ENCODE peak calls at places on chromosomes 6 and 20, in nine cellular contexts. One of them, this sample, is unnamed.

GRCh38 chr20:15706719-15707118 is 866.5 kb downstream of the KIF16B start:
- DNase-seq in foreskin fibroblast: peak; percentile 47
- DNase-seq in breast epithelium: no peak
- DNase-seq in GM20000: no peak
- DNase-seq in heart right ventricle: no peak
- DNase-seq in activated CD8-positive, alpha-beta T cell treated with anti-CD3 and anti-CD28 coated beads for 36 hours: no peak
- DNase-seq in astrocyte: no peak
- DNase-seq in pancreas: no peak
- DNase-seq in HL-60: no peak
- DNase-seq in this sample: no peak

GRCh38 chr6:155040154-155040553 is 45.0 kb downstream of the TIAM2 start:
- DNase-seq in foreskin fibroblast: no peak
- DNase-seq in breast epithelium: no peak
- DNase-seq in GM20000: no peak
- DNase-seq in heart right ventricle: no peak
- DNase-seq in activated CD8-positive, alpha-beta T cell treated with anti-CD3 and anti-CD28 coated beads for 36 hours: no peak
- DNase-seq in astrocyte: no peak
- DNase-seq in pancreas: no peak
- DNase-seq in HL-60: no peak
- DNase-seq in this sample: peak; percentile 36

GRCh38 chr20:50425076-50425475 is 85.1 kb upstream of the PTPN1 start:
- DNase-seq in foreskin fibroblast: no peak
- DNase-seq in breast epithelium: no peak
- DNase-seq in GM20000: no peak
- DNase-seq in heart right ventricle: no peak
- DNase-seq in activated CD8-positive, alpha-beta T cell treated with anti-CD3 and anti-CD28 coated beads for 36 hours: peak; percentile 15
- DNase-seq in astrocyte: no peak
- DNase-seq in pancreas: no peak
- DNase-seq in HL-60: peak; percentile 61
- DNase-seq in this sample: peak; percentile 43

GRCh38 chr20:52497731-52498130 is 306.2 kb upstream of the ZFP64 start:
- DNase-seq in foreskin fibroblast: no peak
- DNase-seq in breast epithelium: no peak
- DNase-seq in GM20000: no peak
- DNase-seq in heart right ventricle: no peak
- DNase-seq in activated CD8-positive, alpha-beta T cell treated with anti-CD3 and anti-CD28 coated beads for 36 hours: no peak
- DNase-seq in astrocyte: peak; percentile 41
- DNase-seq in pancreas: no peak
- DNase-seq in HL-60: no peak
- DNase-seq in this sample: no peak

GRCh38 chr20:54049156-54049555 is 21.2 kb downstream of the BCAS1 start:
- DNase-seq in foreskin fibroblast: no peak
- DNase-seq in breast epithelium: no peak
- DNase-seq in GM20000: no peak
- DNase-seq in heart right ventricle: no peak
- DNase-seq in activated CD8-positive, alpha-beta T cell treated with anti-CD3 and anti-CD28 coated beads for 36 hours: no peak
- DNase-seq in astrocyte: peak; percentile 16
- DNase-seq in pancreas: no peak
- DNase-seq in HL-60: no peak
- DNase-seq in this sample: no peak

GRCh38 chr6:68497927-68498326 is 137.2 kb upstream of the ADGRB3 start:
- DNase-seq in foreskin fibroblast: peak; percentile 20
- DNase-seq in breast epithelium: no peak
- DNase-seq in GM20000: no peak
- DNase-seq in heart right ventricle: no peak
- DNase-seq in activated CD8-positive, alpha-beta T cell treated with anti-CD3 and anti-CD28 coated beads for 36 hours: no peak
- DNase-seq in astrocyte: peak; percentile 39
- DNase-seq in pancreas: no peak
- DNase-seq in HL-60: no peak
- DNase-seq in this sample: no peak

GRCh38 chr20:64038252-64038578 is 2.2 kb downstream of the C20orf204 start:
- DNase-seq in foreskin fibroblast: no peak
- DNase-seq in breast epithelium: no peak
- DNase-seq in GM20000: no peak
- DNase-seq in heart right ventricle: no peak
- DNase-seq in activated CD8-positive, alpha-beta T cell treated with anti-CD3 and anti-CD28 coated beads for 36 hours: no peak
- DNase-seq in astrocyte: no peak
- DNase-seq in pancreas: no peak
- DNase-seq in HL-60: peak; percentile 18
- DNase-seq in this sample: no peak

GRCh38 chr6:82237013-82237412 is 10.5 kb downstream of the IBTK start:
- DNase-seq in foreskin fibroblast: no peak
- DNase-seq in breast epithelium: no peak
- DNase-seq in GM20000: no peak
- DNase-seq in heart right ventricle: no peak
- DNase-seq in activated CD8-positive, alpha-beta T cell treated with anti-CD3 and anti-CD28 coated beads for 36 hours: no peak
- DNase-seq in astrocyte: no peak
- DNase-seq in pancreas: no peak
- DNase-seq in HL-60: no peak
- DNase-seq in this sample: no peak

GRCh38 chr6:156933201-156934053 is 156.2 kb downstream of the ARID1B start:
- DNase-seq in foreskin fibroblast: no peak
- DNase-seq in breast epithelium: peak; percentile 34
- DNase-seq in GM20000: no peak
- DNase-seq in heart right ventricle: no peak
- DNase-seq in activated CD8-positive, alpha-beta T cell treated with anti-CD3 and anti-CD28 coated beads for 36 hours: peak; percentile 27
- DNase-seq in astrocyte: no peak
- DNase-seq in pancreas: peak; percentile 69
- DNase-seq in HL-60: no peak
- DNase-seq in this sample: no peak

GRCh38 chr20:41960166-41960565 is 342.0 kb upstream of the CHD6 start:
- DNase-seq in foreskin fibroblast: no peak
- DNase-seq in breast epithelium: no peak
- DNase-seq in GM20000: no peak
- DNase-seq in heart right ventricle: no peak
- DNase-seq in activated CD8-positive, alpha-beta T cell treated with anti-CD3 and anti-CD28 coated beads for 36 hours: no peak
- DNase-seq in astrocyte: no peak
- DNase-seq in pancreas: no peak
- DNase-seq in HL-60: no peak
- DNase-seq in this sample: no peak

GRCh38 chr20:57783956-57784837 is 74.4 kb upstream of the PMEPA1 start:
- DNase-seq in foreskin fibroblast: no peak
- DNase-seq in breast epithelium: no peak
- DNase-seq in GM20000: no peak
- DNase-seq in heart right ventricle: no peak
- DNase-seq in activated CD8-positive, alpha-beta T cell treated with anti-CD3 and anti-CD28 coated beads for 36 hours: no peak
- DNase-seq in astrocyte: no peak
- DNase-seq in pancreas: no peak
- DNase-seq in HL-60: no peak
- DNase-seq in this sample: no peak

GRCh38 chr20:59121714-59122376 is 41.8 kb upstream of the ZNF831 start:
- DNase-seq in foreskin fibroblast: no peak
- DNase-seq in breast epithelium: no peak
- DNase-seq in GM20000: no peak
- DNase-seq in heart right ventricle: no peak
- DNase-seq in activated CD8-positive, alpha-beta T cell treated with anti-CD3 and anti-CD28 coated beads for 36 hours: no peak
- DNase-seq in astrocyte: no peak
- DNase-seq in pancreas: no peak
- DNase-seq in HL-60: no peak
- DNase-seq in this sample: no peak

GRCh38 chr20:61279621-61280150 is 27.6 kb downstream of the CDH4 start:
- DNase-seq in foreskin fibroblast: no peak
- DNase-seq in breast epithelium: no peak
- DNase-seq in GM20000: no peak
- DNase-seq in heart right ventricle: no peak
- DNase-seq in activated CD8-positive, alpha-beta T cell treated with anti-CD3 and anti-CD28 coated beads for 36 hours: no peak
- DNase-seq in astrocyte: no peak
- DNase-seq in pancreas: no peak
- DNase-seq in HL-60: no peak
- DNase-seq in this sample: no peak

GRCh38 chr20:52921300-52921699 is 50.9 kb upstream of the TSHZ2 start:
- DNase-seq in foreskin fibroblast: no peak
- DNase-seq in breast epithelium: no peak
- DNase-seq in GM20000: no peak
- DNase-seq in heart right ventricle: no peak
- DNase-seq in activated CD8-positive, alpha-beta T cell treated with anti-CD3 and anti-CD28 coated beads for 36 hours: no peak
- DNase-seq in astrocyte: no peak
- DNase-seq in pancreas: no peak
- DNase-seq in HL-60: no peak
- DNase-seq in this sample: no peak

GRCh38 chr20:50690979-50691584 is at the start of gene RIPOR3:
- DNase-seq in foreskin fibroblast: no peak
- DNase-seq in breast epithelium: no peak
- DNase-seq in GM20000: no peak
- DNase-seq in heart right ventricle: peak; percentile 42
- DNase-seq in activated CD8-positive, alpha-beta T cell treated with anti-CD3 and anti-CD28 coated beads for 36 hours: peak; percentile 9
- DNase-seq in astrocyte: peak; percentile 12
- DNase-seq in pancreas: no peak
- DNase-seq in HL-60: no peak
- DNase-seq in this sample: peak; percentile 58

GRCh38 chr6:114144887-114145851 is 174.2 kb upstream of the HDAC2 start:
- DNase-seq in foreskin fibroblast: no peak
- DNase-seq in breast epithelium: no peak
- DNase-seq in GM20000: no peak
- DNase-seq in heart right ventricle: no peak
- DNase-seq in activated CD8-positive, alpha-beta T cell treated with anti-CD3 and anti-CD28 coated beads for 36 hours: no peak
- DNase-seq in astrocyte: no peak
- DNase-seq in pancreas: no peak
- DNase-seq in HL-60: no peak
- DNase-seq in this sample: no peak
- TF ChIP-seq CTCF in foreskin fibroblast: no peak
- TF ChIP-seq CTCF in breast epithelium: no peak
- TF ChIP-seq CTCF in GM20000: no peak
- TF ChIP-seq CTCF in heart right ventricle: no peak
- TF ChIP-seq CTCF in activated CD8-positive, alpha-beta T cell treated with anti-CD3 and anti-CD28 coated beads for 36 hours: no peak
- TF ChIP-seq CTCF in astrocyte: no peak
- TF ChIP-seq CTCF in pancreas: no peak
- TF ChIP-seq CTCF in HL-60: no peak
- TF ChIP-seq CTCF in this sample: no peak

GRCh38 chr6:30890646-30891449 is 6.5 kb downstream of the DDR1 start:
- DNase-seq in foreskin fibroblast: no peak
- DNase-seq in breast epithelium: no peak
- DNase-seq in GM20000: no peak
- DNase-seq in heart right ventricle: no peak
- DNase-seq in activated CD8-positive, alpha-beta T cell treated with anti-CD3 and anti-CD28 coated beads for 36 hours: no peak
- DNase-seq in astrocyte: no peak
- DNase-seq in pancreas: no peak
- DNase-seq in HL-60: no peak
- DNase-seq in this sample: no peak

GRCh38 chr6:30887901-30888300 is 3.6 kb downstream of the DDR1 start:
- DNase-seq in foreskin fibroblast: no peak
- DNase-seq in breast epithelium: no peak
- DNase-seq in GM20000: no peak
- DNase-seq in heart right ventricle: no peak
- DNase-seq in activated CD8-positive, alpha-beta T cell treated with anti-CD3 and anti-CD28 coated beads for 36 hours: no peak
- DNase-seq in astrocyte: no peak
- DNase-seq in pancreas: no peak
- DNase-seq in HL-60: no peak
- DNase-seq in this sample: no peak

GRCh38 chr6:30889921-30890645 is 5.8 kb downstream of the DDR1 start:
- DNase-seq in foreskin fibroblast: no peak
- DNase-seq in breast epithelium: peak; percentile 68
- DNase-seq in GM20000: no peak
- DNase-seq in heart right ventricle: no peak
- DNase-seq in activated CD8-positive, alpha-beta T cell treated with anti-CD3 and anti-CD28 coated beads for 36 hours: no peak
- DNase-seq in astrocyte: peak; percentile 37
- DNase-seq in pancreas: no peak
- DNase-seq in HL-60: no peak
- DNase-seq in this sample: no peak

GRCh38 chr6:30888472-30889137 is 4.3 kb downstream of the DDR1 start:
- DNase-seq in foreskin fibroblast: peak; percentile 34
- DNase-seq in breast epithelium: no peak
- DNase-seq in GM20000: no peak
- DNase-seq in heart right ventricle: no peak
- DNase-seq in activated CD8-positive, alpha-beta T cell treated with anti-CD3 and anti-CD28 coated beads for 36 hours: no peak
- DNase-seq in astrocyte: peak; percentile 47
- DNase-seq in pancreas: no peak
- DNase-seq in HL-60: no peak
- DNase-seq in this sample: no peak

DNA sequence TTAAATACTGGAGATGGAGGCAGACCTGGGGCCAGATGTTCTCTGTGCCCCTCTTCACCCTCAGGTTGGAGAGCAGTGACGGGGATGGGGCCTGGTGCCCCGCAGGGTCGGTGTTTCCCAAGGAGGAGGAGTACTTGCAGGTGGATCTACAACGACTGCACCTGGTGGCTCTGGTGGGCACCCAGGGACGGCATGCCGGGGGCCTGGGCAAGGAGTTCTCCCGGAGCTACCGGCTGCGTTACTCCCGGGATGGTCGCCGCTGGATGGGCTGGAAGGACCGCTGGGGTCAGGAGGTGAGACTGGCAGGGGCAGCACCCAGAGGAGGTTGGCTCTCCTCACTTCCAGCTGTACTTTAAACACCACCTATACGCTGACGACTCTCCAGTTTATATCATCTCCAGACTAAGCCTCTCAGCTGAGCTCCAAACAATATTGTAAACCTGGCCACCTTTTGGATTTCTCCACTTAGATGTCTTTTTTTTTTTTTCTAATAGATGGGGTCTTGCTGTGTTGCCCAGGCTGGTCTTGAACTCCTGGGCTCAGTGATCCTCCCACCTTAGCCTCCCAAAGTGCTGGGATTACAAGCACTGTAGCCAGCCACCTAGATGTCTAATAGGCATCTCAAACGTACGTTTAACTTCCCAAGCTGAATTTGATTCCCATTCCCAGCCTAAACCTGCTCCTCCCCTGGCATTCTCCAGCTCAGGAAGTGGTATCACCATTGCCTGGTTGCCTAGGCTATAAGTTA is 5.0 kb downstream of the DDR1 start:
- DNase-seq in foreskin fibroblast: no peak
- DNase-seq in breast epithelium: no peak
- DNase-seq in GM20000: no peak
- DNase-seq in heart right ventricle: no peak
- DNase-seq in activated CD8-positive, alpha-beta T cell treated with anti-CD3 and anti-CD28 coated beads for 36 hours: no peak
- DNase-seq in astrocyte: no peak
- DNase-seq in pancreas: no peak
- DNase-seq in HL-60: no peak
- DNase-seq in this sample: no peak
- TF ChIP-seq CTCF in foreskin fibroblast: no peak
- TF ChIP-seq CTCF in breast epithelium: no peak
- TF ChIP-seq CTCF in GM20000: no peak
- TF ChIP-seq CTCF in heart right ventricle: no peak
- TF ChIP-seq CTCF in activated CD8-positive, alpha-beta T cell treated with anti-CD3 and anti-CD28 coated beads for 36 hours: no peak
- TF ChIP-seq CTCF in astrocyte: no peak
- TF ChIP-seq CTCF in pancreas: no peak
- TF ChIP-seq CTCF in HL-60: no peak
- TF ChIP-seq CTCF in this sample: no peak

GRCh38 chr6:149043476-149044130 is 273.9 kb upstream of the TAB2 start:
- DNase-seq in foreskin fibroblast: no peak
- DNase-seq in breast epithelium: no peak
- DNase-seq in GM20000: peak; percentile 21
- DNase-seq in heart right ventricle: no peak
- DNase-seq in activated CD8-positive, alpha-beta T cell treated with anti-CD3 and anti-CD28 coated beads for 36 hours: peak; percentile 67
- DNase-seq in astrocyte: no peak
- DNase-seq in pancreas: no peak
- DNase-seq in HL-60: peak; percentile 53
- DNase-seq in this sample: peak; percentile 64
- TF ChIP-seq CTCF in foreskin fibroblast: peak; percentile 30
- TF ChIP-seq CTCF in breast epithelium: no peak
- TF ChIP-seq CTCF in GM20000: no peak
- TF ChIP-seq CTCF in heart right ventricle: peak; percentile 27
- TF ChIP-seq CTCF in activated CD8-positive, alpha-beta T cell treated with anti-CD3 and anti-CD28 coated beads for 36 hours: peak; percentile 43
- TF ChIP-seq CTCF in astrocyte: peak; percentile 18
- TF ChIP-seq CTCF in pancreas: no peak
- TF ChIP-seq CTCF in HL-60: peak; percentile 11
- TF ChIP-seq CTCF in this sample: peak; percentile 58

DNA sequence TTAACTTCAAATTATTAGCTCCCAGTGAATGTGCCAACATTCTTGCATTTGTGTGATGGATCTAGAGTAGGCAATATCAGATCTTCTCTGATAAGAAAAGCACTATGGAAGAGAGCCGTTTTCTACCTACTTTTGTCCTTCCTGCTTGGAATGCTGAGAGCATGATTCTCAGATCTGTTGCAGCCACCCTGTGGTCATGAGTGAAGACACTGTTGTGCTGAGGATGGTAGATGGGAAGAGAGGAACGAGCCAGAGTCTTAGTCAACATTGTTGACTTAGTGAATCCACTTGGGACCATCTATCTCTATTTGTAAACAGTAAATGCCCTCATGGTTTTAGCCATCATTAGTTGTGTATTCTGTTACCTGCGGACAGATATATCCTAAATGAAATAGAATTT is 202.6 kb downstream of the CD109 start:
- DNase-seq in foreskin fibroblast: no peak
- DNase-seq in breast epithelium: no peak
- DNase-seq in GM20000: no peak
- DNase-seq in heart right ventricle: no peak
- DNase-seq in activated CD8-positive, alpha-beta T cell treated with anti-CD3 and anti-CD28 coated beads for 36 hours: no peak
- DNase-seq in astrocyte: no peak
- DNase-seq in pancreas: no peak
- DNase-seq in HL-60: no peak
- DNase-seq in this sample: no peak
- TF ChIP-seq CTCF in foreskin fibroblast: no peak
- TF ChIP-seq CTCF in breast epithelium: no peak
- TF ChIP-seq CTCF in GM20000: no peak
- TF ChIP-seq CTCF in heart right ventricle: no peak
- TF ChIP-seq CTCF in activated CD8-positive, alpha-beta T cell treated with anti-CD3 and anti-CD28 coated beads for 36 hours: no peak
- TF ChIP-seq CTCF in astrocyte: no peak
- TF ChIP-seq CTCF in pancreas: no peak
- TF ChIP-seq CTCF in HL-60: no peak
- TF ChIP-seq CTCF in this sample: no peak